ENCODE peak calls at places on chromosomes 11 and 22, in seven cellular contexts. W is esophagus muscularis mucosa, K is GM23338, M is stomach, H is endothelial cell of umbilical vein, Y is HCT116, I is HepG2. C is an unnamed sample.

GRCh38 chr11:75014129-75014528 is 25.4 kb downstream of the NEU3 start:
- DNase-seq in W (no peak), K (no peak), M (no peak), H (peak; percentile 13), Y (no peak), I (no peak), C (no peak)

GRCh38 chr11:2208691-2209369 is 37.2 kb upstream of the TH start:
- DNase-seq in W (no peak), K (peak; percentile 39), M (peak; percentile 85), H (no peak), Y (no peak), I (peak; percentile 12), C (no peak)

GRCh38 chr11:68215087-68215445 is 2.0 kb upstream of the KMT5B start:
- DNase-seq in W (no peak), K (no peak), M (no peak), H (no peak), Y (no peak), I (no peak), C (no peak)

GRCh38 chr22:35558719-35559118 is 18.1 kb downstream of the RASD2 start:
- DNase-seq in W (no peak), K (no peak), M (no peak), H (no peak), Y (no peak), I (no peak), C (no peak)

GRCh38 chr11:79119491-79120284 is 321.1 kb downstream of the TENM4 start:
- DNase-seq in W (peak; percentile 87), K (no peak), M (no peak), H (no peak), Y (no peak), I (no peak), C (no peak)

GRCh38 chr11:102061276-102061675 is 14.0 kb downstream of the CFAP300 start:
- DNase-seq in W (no peak), K (peak; percentile 32), M (no peak), H (peak; percentile 9), Y (no peak), I (peak; percentile 21), C (no peak)

GRCh38 chr11:101470414-101470813 is 113.4 kb downstream of the TRPC6 start:
- DNase-seq in W (no peak), K (no peak), M (no peak), H (no peak), Y (no peak), I (no peak), C (no peak)

GRCh38 chr11:32333335-32333991 is 101.9 kb downstream of the WT1 start:
- DNase-seq in W (no peak), K (peak; percentile 81), M (peak; percentile 63), H (peak; percentile 28), Y (no peak), I (no peak), C (peak; percentile 54)

GRCh38 chr22:29313126-29314071 is 2.1 kb downstream of the RASL10A start:
- DNase-seq in W (no peak), K (peak; percentile 89), M (no peak), H (peak; percentile 50), Y (peak; percentile 34), I (no peak), C (peak; percentile 38)

DNA sequence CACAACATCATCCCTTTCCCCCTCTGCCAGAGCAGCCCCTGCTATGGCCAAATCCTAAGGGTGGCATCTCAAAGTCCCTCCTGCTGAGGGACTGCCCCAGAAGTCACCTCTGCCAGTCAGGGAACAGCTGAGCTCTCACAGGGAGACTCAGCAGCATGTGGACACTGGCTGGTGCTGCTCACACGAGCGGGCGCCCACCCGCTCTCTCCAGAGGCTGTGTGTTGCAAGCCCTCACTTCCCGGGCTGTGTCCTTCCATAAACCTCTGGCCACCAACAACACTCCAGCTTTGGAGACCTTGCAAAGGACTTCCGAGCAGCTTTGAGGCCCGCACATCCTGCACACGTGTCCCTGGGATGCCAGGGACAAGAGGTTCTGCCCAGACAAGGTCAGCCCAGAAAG is 2.8 kb downstream of the IGSF9B start:
- DNase-seq in W (no peak), K (no peak), M (no peak), H (no peak), Y (no peak), I (no peak), C (no peak)
- H3K27me3 ChIP-seq in W (no peaks in the 10 kb centered on the region), K (peaks cover 17% of the 10 kb centered on the region), M (peaks cover 36% of the 10 kb centered on the region), H (peaks cover 35% of the 10 kb centered on the region), Y (no peaks in the 10 kb centered on the region), I (peaks cover 68% of the 10 kb centered on the region), C (peaks cover 24% of the 10 kb centered on the region)

GRCh38 chr11:14360976-14361375 is 2.0 kb upstream of the RRAS2 start:
- DNase-seq in W (no peak), K (no peak), M (no peak), H (no peak), Y (no peak), I (no peak), C (no peak)

GRCh38 chr11:14359573-14360031 is 619 bp upstream of the RRAS2 start:
- DNase-seq in W (no peak), K (no peak), M (no peak), H (no peak), Y (no peak), I (no peak), C (no peak)

GRCh38 chr11:14358729-14359439 is at the start of gene RRAS2:
- DNase-seq in W (peak; percentile 96), K (peak; percentile 93), M (peak; percentile 77), H (peak; percentile 77), Y (peak; percentile 33), I (peak; percentile 69), C (no peak)

GRCh38 chr11:14356342-14356741 is 2.6 kb downstream of the RRAS2 start:
- DNase-seq in W (no peak), K (no peak), M (no peak), H (no peak), Y (no peak), I (no peak), C (no peak)

GRCh38 chr11:14357843-14358728 is 897 bp downstream of the RRAS2 start:
- DNase-seq in W (no peak), K (peak; percentile 91), M (peak; percentile 63), H (peak; percentile 65), Y (peak; percentile 37), I (peak; percentile 66), C (no peak)
- TF ChIP-seq POLR2AphosphoS5 in W (peak; percentile 26), K (peak; percentile 25), M (no peak), H (peak; percentile 65), Y (peak; percentile 22), I (no peak), C (no peak)

GRCh38 chr11:114120606-114121005 is 61.1 kb downstream of the ZBTB16 start:
- DNase-seq in W (no peak), K (no peak), M (no peak), H (no peak), Y (no peak), I (no peak), C (no peak)

GRCh38 chr11:114123692-114124330 is 64.3 kb downstream of the ZBTB16 start:
- DNase-seq in W (no peak), K (no peak), M (no peak), H (no peak), Y (no peak), I (no peak), C (no peak)

GRCh38 chr11:114121744-114122504 is 62.4 kb downstream of the ZBTB16 start:
- DNase-seq in W (no peak), K (no peak), M (no peak), H (no peak), Y (no peak), I (no peak), C (no peak)

GRCh38 chr11:114122668-114123067 is 63.2 kb downstream of the ZBTB16 start:
- DNase-seq in W (no peak), K (no peak), M (no peak), H (no peak), Y (no peak), I (no peak), C (no peak)

GRCh38 chr11:114121138-114121537 is 61.6 kb downstream of the ZBTB16 start:
- DNase-seq in W (no peak), K (no peak), M (no peak), H (no peak), Y (no peak), I (no peak), C (no peak)
- TF ChIP-seq CTCF in W (no peak), K (no peak), M (no peak), H (no peak), Y (no peak), I (no peak), C (no peak)

GRCh38 chr22:27183474-27183873 is 526.1 kb downstream of the MIAT start:
- DNase-seq in W (no peak), K (no peak), M (no peak), H (no peak), Y (no peak), I (no peak), C (no peak)
- H3K27me3 ChIP-seq in W (no peaks in the 10 kb centered on the region), K (no peaks in the 10 kb centered on the region), M (no peaks in the 10 kb centered on the region), H (no peaks in the 10 kb centered on the region), Y (peaks cover 3% of the 10 kb centered on the region), I (peaks cover 3% of the 10 kb centered on the region), C (no peaks in the 10 kb centered on the region)

C was measured in HL-60.